ENCODE peak calls at places on chromosomes 7 and 10, in six cellular contexts. One of them, this sample, is unnamed. For H3K27me3, the result is how much of the 10 kb centered on the place peaks cover.

GRCh38 chr10:94430705-94431104 is 28.4 kb downstream of the TBC1D12 start:
- DNase-seq in GM12878: no peak
- DNase-seq in tibial nerve: peak
- DNase-seq in transverse colon: no peak
- DNase-seq in ovary: no peak
- DNase-seq in suprapubic skin: no peak
- DNase-seq in this sample: no peak

GRCh38 chr7:107045980-107046379 is 1.5 kb downstream of the PRKAR2B start:
- DNase-seq in GM12878: no peak
- DNase-seq in tibial nerve: no peak
- DNase-seq in transverse colon: no peak
- DNase-seq in ovary: no peak
- DNase-seq in suprapubic skin: no peak
- DNase-seq in this sample: no peak

GRCh38 chr7:52119537-52119936 is 802.9 kb upstream of the COBL start:
- DNase-seq in GM12878: no peak
- DNase-seq in tibial nerve: no peak
- DNase-seq in transverse colon: no peak
- DNase-seq in ovary: no peak
- DNase-seq in suprapubic skin: no peak
- DNase-seq in this sample: no peak

GRCh38 chr10:132228616-132229015 is 41.9 kb downstream of the DPYSL4 start:
- DNase-seq in GM12878: no peak
- DNase-seq in tibial nerve: no peak
- DNase-seq in transverse colon: no peak
- DNase-seq in ovary: no peak
- DNase-seq in suprapubic skin: no peak
- DNase-seq in this sample: no peak

GRCh38 chr10:110903280-110904278 is 15.4 kb downstream of the BBIP1 start:
- DNase-seq in GM12878: no peak
- DNase-seq in tibial nerve: no peak
- DNase-seq in transverse colon: no peak
- DNase-seq in ovary: no peak
- DNase-seq in suprapubic skin: no peak
- DNase-seq in this sample: no peak

GRCh38 chr10:70812814-70813213 is 2.9 kb upstream of the SGPL1 start:
- DNase-seq in GM12878: no peak
- DNase-seq in tibial nerve: no peak
- DNase-seq in transverse colon: no peak
- DNase-seq in ovary: no peak
- DNase-seq in suprapubic skin: no peak
- DNase-seq in this sample: no peak

GRCh38 chr7:101923276-101923985 is 106.0 kb downstream of the CUX1 start:
- DNase-seq in GM12878: no peak
- DNase-seq in tibial nerve: no peak
- DNase-seq in transverse colon: no peak
- DNase-seq in ovary: no peak
- DNase-seq in suprapubic skin: no peak
- DNase-seq in this sample: no peak

GRCh38 chr10:97169911-97170693 is 15.7 kb downstream of the SLIT1 start:
- DNase-seq in GM12878: no peak
- DNase-seq in tibial nerve: no peak
- DNase-seq in transverse colon: peak
- DNase-seq in ovary: no peak
- DNase-seq in suprapubic skin: no peak
- DNase-seq in this sample: peak

GRCh38 chr10:125014984-125015944 is 73.3 kb downstream of the ZRANB1 start:
- DNase-seq in GM12878: no peak
- DNase-seq in tibial nerve: no peak
- DNase-seq in transverse colon: no peak
- DNase-seq in ovary: no peak
- DNase-seq in suprapubic skin: no peak
- DNase-seq in this sample: no peak

GRCh38 chr7:149199234-149199990 is 4.1 kb downstream of the ZNF282 start:
- DNase-seq in GM12878: no peak
- DNase-seq in tibial nerve: no peak
- DNase-seq in transverse colon: no peak
- DNase-seq in ovary: no peak
- DNase-seq in suprapubic skin: no peak
- DNase-seq in this sample: no peak

GRCh38 chr7:42091461-42092229 is 145.4 kb downstream of the GLI3 start:
- DNase-seq in GM12878: no peak
- DNase-seq in tibial nerve: no peak
- DNase-seq in transverse colon: no peak
- DNase-seq in ovary: no peak
- DNase-seq in suprapubic skin: no peak
- DNase-seq in this sample: peak

GRCh38 chr10:54962134-54962900 is 161.3 kb upstream of the PCDH15 start:
- DNase-seq in GM12878: no peak
- DNase-seq in tibial nerve: no peak
- DNase-seq in transverse colon: no peak
- DNase-seq in ovary: no peak
- DNase-seq in suprapubic skin: no peak
- DNase-seq in this sample: no peak

GRCh38 chr10:112536663-112537062 is 89.6 kb downstream of the VTI1A start:
- DNase-seq in GM12878: no peak
- DNase-seq in tibial nerve: no peak
- DNase-seq in transverse colon: no peak
- DNase-seq in ovary: no peak
- DNase-seq in suprapubic skin: no peak
- DNase-seq in this sample: no peak

GRCh38 chr10:50557130-50557682 is 66.5 kb downstream of the SGMS1 start:
- DNase-seq in GM12878: no peak
- DNase-seq in tibial nerve: no peak
- DNase-seq in transverse colon: no peak
- DNase-seq in ovary: no peak
- DNase-seq in suprapubic skin: no peak
- DNase-seq in this sample: no peak

GRCh38 chr10:21519981-21520436 is 5.5 kb downstream of the SKIDA1 start:
- DNase-seq in GM12878: no peak
- DNase-seq in tibial nerve: no peak
- DNase-seq in transverse colon: no peak
- DNase-seq in ovary: no peak
- DNase-seq in suprapubic skin: no peak
- DNase-seq in this sample: no peak

GRCh38 chr10:73875139-73875475 is 752 bp upstream of the CAMK2G start:
- DNase-seq in GM12878: no peak
- DNase-seq in tibial nerve: no peak
- DNase-seq in transverse colon: no peak
- DNase-seq in ovary: no peak
- DNase-seq in suprapubic skin: no peak
- DNase-seq in this sample: no peak

GRCh38 chr7:140723002-140723401 is 26.5 kb downstream of the NDUFB2 start:
- DNase-seq in GM12878: no peak
- DNase-seq in tibial nerve: no peak
- DNase-seq in transverse colon: no peak
- DNase-seq in ovary: no peak
- DNase-seq in suprapubic skin: no peak
- DNase-seq in this sample: no peak

GRCh38 chr10:13636776-13637175 is 50.0 kb downstream of the PRPF18 start:
- DNase-seq in GM12878: no peak
- DNase-seq in tibial nerve: no peak
- DNase-seq in transverse colon: no peak
- DNase-seq in ovary: no peak
- DNase-seq in suprapubic skin: no peak
- DNase-seq in this sample: no peak

GRCh38 chr10:1094112-1095057 is 38.2 kb downstream of the WDR37 start:
- DNase-seq in GM12878: peak
- DNase-seq in tibial nerve: no peak
- DNase-seq in transverse colon: no peak
- DNase-seq in ovary: no peak
- DNase-seq in suprapubic skin: no peak
- DNase-seq in this sample: no peak

GRCh38 chr7:116356979-116357378 is 142.6 kb upstream of the CAV2 start:
- DNase-seq in GM12878: no peak
- DNase-seq in tibial nerve: no peak
- DNase-seq in transverse colon: no peak
- DNase-seq in ovary: no peak
- DNase-seq in suprapubic skin: no peak
- DNase-seq in this sample: no peak

DNA sequence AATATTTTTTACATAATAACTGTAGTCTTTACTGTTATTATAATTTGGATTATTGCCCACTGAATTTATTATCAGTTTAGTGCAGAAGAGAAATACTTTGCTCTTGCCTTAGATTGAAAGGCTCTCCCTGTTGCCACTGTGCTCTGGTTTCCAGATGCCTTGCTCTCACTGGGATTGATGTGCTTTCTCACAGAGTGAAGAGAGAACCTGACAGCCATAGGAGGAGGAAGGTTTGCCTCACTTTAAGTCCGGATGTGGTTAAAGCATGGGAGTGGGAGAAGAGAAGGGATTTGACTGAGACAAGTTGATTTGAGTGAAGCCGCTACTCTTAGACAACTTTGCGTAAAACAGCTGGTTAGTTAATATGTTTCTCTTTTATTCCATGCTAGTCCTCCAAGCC is 68.2 kb upstream of the RPA3 start:
- DNase-seq in GM12878: no peak
- DNase-seq in tibial nerve: no peak
- DNase-seq in transverse colon: no peak
- DNase-seq in ovary: no peak
- DNase-seq in suprapubic skin: no peak
- DNase-seq in this sample: no peak
- H3K27me3 ChIP-seq in GM12878: under half
- H3K27me3 ChIP-seq in tibial nerve: under half
- H3K27me3 ChIP-seq in transverse colon: under half
- H3K27me3 ChIP-seq in ovary: under half
- H3K27me3 ChIP-seq in suprapubic skin: under half
- H3K27me3 ChIP-seq in this sample: under half

DNA sequence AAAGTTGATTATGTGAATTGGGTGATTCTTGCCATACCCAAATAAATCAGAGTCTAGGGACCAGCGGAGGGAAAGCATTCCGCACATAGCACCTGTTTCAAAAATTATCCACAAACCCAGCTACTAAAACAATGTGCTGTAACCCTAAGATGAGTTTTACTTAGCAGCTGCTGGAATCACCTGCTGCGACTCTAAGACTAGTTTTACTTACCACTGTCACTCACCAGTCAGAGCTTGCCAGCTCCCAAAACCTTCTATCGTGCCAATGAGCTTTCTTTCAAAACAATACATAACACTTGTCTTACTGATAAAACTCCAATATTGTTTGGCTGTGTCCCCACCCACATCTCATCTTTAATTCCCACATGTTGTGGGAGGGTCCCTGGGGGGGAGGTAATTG is 18.5 kb downstream of the ST8SIA6 start:
- DNase-seq in GM12878: no peak
- DNase-seq in tibial nerve: no peak
- DNase-seq in transverse colon: no peak
- DNase-seq in ovary: no peak
- DNase-seq in suprapubic skin: no peak
- DNase-seq in this sample: no peak
- TF ChIP-seq POLR2A in GM12878: no peak
- TF ChIP-seq POLR2A in tibial nerve: no peak
- TF ChIP-seq POLR2A in transverse colon: no peak
- TF ChIP-seq POLR2A in ovary: no peak
- TF ChIP-seq POLR2A in suprapubic skin: no peak
- TF ChIP-seq POLR2A in this sample: no peak

DNA sequence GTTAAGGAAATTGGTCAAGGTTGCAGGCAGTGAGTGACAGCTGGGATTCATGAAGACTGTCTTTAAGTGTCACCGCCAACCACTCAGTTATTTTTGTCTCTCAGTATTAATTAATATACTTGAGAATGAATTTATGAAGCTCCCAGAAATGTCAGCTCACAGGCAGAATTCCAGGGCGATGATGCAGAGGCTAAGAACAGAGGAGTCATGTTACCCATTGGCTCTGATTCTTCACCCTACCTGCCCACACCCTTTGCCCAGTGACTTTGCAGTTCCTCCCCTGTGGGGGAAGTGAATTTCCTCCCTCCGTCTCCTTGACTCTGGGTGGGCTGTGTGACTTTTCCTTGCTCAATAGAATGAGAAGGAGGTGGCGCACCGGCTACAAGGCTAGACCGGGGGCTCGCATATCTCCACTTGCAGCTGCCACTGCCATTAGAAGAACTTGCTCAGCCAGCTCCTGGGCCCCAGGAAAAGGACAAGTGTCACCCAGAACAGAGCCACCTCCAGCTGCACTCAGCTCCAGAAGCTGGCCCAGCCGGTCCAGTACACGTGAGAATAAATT is 157.1 kb upstream of the PRKCQ start:
- DNase-seq in GM12878: no peak
- DNase-seq in tibial nerve: no peak
- DNase-seq in transverse colon: no peak
- DNase-seq in ovary: no peak
- DNase-seq in suprapubic skin: no peak
- DNase-seq in this sample: no peak
- TF ChIP-seq EP300 in GM12878: no peak
- TF ChIP-seq EP300 in tibial nerve: no peak
- TF ChIP-seq EP300 in transverse colon: no peak
- TF ChIP-seq EP300 in ovary: no peak
- TF ChIP-seq EP300 in suprapubic skin: no peak
- TF ChIP-seq EP300 in this sample: no peak

GRCh38 chr10:100806356-100806645 is 60.9 kb downstream of the PAX2 start:
- DNase-seq in GM12878: no peak
- DNase-seq in tibial nerve: no peak
- DNase-seq in transverse colon: no peak
- DNase-seq in ovary: no peak
- DNase-seq in suprapubic skin: no peak
- DNase-seq in this sample: no peak

GRCh38 chr10:100803908-100804307 is 58.5 kb downstream of the PAX2 start:
- DNase-seq in GM12878: no peak
- DNase-seq in tibial nerve: no peak
- DNase-seq in transverse colon: no peak
- DNase-seq in ovary: no peak
- DNase-seq in suprapubic skin: no peak
- DNase-seq in this sample: no peak

GRCh38 chr10:100807241-100808050 is 62.1 kb downstream of the PAX2 start:
- DNase-seq in GM12878: no peak
- DNase-seq in tibial nerve: no peak
- DNase-seq in transverse colon: no peak
- DNase-seq in ovary: no peak
- DNase-seq in suprapubic skin: no peak
- DNase-seq in this sample: no peak

GRCh38 chr10:100803481-100803880 is 58.1 kb downstream of the PAX2 start:
- DNase-seq in GM12878: no peak
- DNase-seq in tibial nerve: no peak
- DNase-seq in transverse colon: no peak
- DNase-seq in ovary: no peak
- DNase-seq in suprapubic skin: no peak
- DNase-seq in this sample: no peak

DNA sequence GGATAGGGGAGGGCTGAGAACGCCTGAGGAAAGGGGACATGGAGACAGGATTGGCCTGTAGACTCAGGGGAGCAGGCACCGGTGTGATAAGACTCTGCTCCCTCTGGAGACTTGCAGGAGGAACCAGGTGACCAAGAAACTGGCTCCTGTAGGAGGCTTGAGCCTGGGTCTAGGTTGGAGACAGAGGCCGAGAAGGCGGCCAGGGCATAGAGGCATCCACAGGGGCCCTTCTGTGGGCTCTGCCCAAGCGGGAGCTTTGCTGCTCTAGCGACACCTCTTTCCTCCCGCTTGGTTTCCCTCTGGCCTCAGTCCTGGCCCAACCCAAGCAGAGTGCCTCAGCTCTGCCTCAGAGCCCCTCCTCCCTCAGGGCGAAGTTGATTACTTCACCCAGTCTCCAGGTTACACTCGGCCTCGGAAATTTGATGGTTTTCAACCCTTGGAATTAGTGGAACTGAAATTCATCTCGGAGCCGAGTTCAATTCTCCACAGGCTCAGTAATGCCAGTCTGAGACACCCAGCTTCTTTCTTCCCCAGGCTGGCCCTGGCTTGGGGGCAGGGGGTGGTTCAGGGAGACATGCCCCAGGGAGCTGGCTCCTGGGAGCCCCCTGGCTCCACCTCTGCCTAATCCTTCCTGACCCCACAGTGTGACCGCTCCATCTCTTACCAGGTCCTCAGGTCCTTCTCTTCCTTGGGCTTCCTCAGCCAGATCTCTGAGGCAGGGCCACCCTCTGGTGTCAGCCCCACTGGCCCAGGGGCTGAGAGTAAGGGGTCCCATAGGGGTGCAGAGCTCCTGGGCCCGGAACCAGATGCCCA is 60.4 kb downstream of the PAX2 start:
- DNase-seq in GM12878: no peak
- DNase-seq in tibial nerve: no peak
- DNase-seq in transverse colon: no peak
- DNase-seq in ovary: no peak
- DNase-seq in suprapubic skin: no peak
- DNase-seq in this sample: no peak
- H3K27me3 ChIP-seq in GM12878: under half
- H3K27me3 ChIP-seq in tibial nerve: under half
- H3K27me3 ChIP-seq in transverse colon: half or more
- H3K27me3 ChIP-seq in ovary: under half
- H3K27me3 ChIP-seq in suprapubic skin: half or more
- H3K27me3 ChIP-seq in this sample: half or more